ENCODE peak calls at places on chromosome 12, in ten cellular contexts. Y is fibroblast of lung; V is right atrium auricular region; X is AG09319; W is left lung; J is A549; F is activated CD8-positive, alpha-beta T cell treated with anti-CD3 and anti-CD28 coated beads for 36 hours; E is tibial artery; L is pancreas; H is ascending aorta. Z is an unnamed sample.

GRCh38 chr12:44223736-44224135 is 387.9 kb downstream of the TMEM117 start:
- DNase-seq in Y (no peak), V (no peak), X (no peak), W (no peak), J (no peak), F (no peak), E (no peak), L (no peak), H (no peak), Z (no peak)

GRCh38 chr12:121465921-121466799 is 66.2 kb downstream of the RNF34 start:
- DNase-seq in Y (peak; percentile 15), V (no peak), X (no peak), W (no peak), J (peak; percentile 43), F (peak; percentile 51), E (no peak), L (peak; percentile 31), H (no peak), Z (no peak)

GRCh38 chr12:18967814-18968213 is 161.7 kb upstream of the PLEKHA5 start:
- DNase-seq in Y (peak; percentile 48), V (no peak), X (no peak), W (peak; percentile 44), J (no peak), F (no peak), E (no peak), L (no peak), H (no peak), Z (no peak)

GRCh38 chr12:62576503-62576902 is 109.9 kb downstream of the MON2 start:
- DNase-seq in Y (no peak), V (no peak), X (no peak), W (no peak), J (no peak), F (no peak), E (no peak), L (no peak), H (no peak), Z (no peak)

GRCh38 chr12:80632835-80633234 is 74.6 kb upstream of the MYF6 start:
- DNase-seq in Y (no peak), V (no peak), X (no peak), W (no peak), J (no peak), F (no peak), E (no peak), L (peak; percentile 8), H (no peak), Z (no peak)

GRCh38 chr12:40552868-40553267 is 139.4 kb upstream of the CNTN1 start:
- DNase-seq in Y (peak; percentile 0), V (no peak), X (no peak), W (no peak), J (no peak), F (no peak), E (no peak), L (no peak), H (no peak), Z (no peak)

GRCh38 chr12:57135939-57136338 is 7.7 kb downstream of the LRP1 start:
- DNase-seq in Y (peak; percentile 45), V (peak; percentile 82), X (no peak), W (no peak), J (no peak), F (no peak), E (no peak), L (no peak), H (peak; percentile 84), Z (no peak)

GRCh38 chr12:121888083-121888477 is 510 bp upstream of the PSMD9 start:
- DNase-seq in Y (no peak), V (no peak), X (no peak), W (no peak), J (no peak), F (no peak), E (no peak), L (no peak), H (no peak), Z (no peak)

GRCh38 chr12:124737772-124738635 is 125.7 kb downstream of the SCARB1 start:
- DNase-seq in Y (peak; percentile 75), V (no peak), X (no peak), W (no peak), J (no peak), F (no peak), E (peak; percentile 64), L (no peak), H (no peak), Z (no peak)

GRCh38 chr12:113462880-113463745 is 8.6 kb downstream of the LHX5 start:
- DNase-seq in Y (no peak), V (no peak), X (no peak), W (no peak), J (no peak), F (no peak), E (no peak), L (no peak), H (no peak), Z (no peak)

GRCh38 chr12:113459981-113460380 is 11.7 kb downstream of the LHX5 start:
- DNase-seq in Y (no peak), V (no peak), X (no peak), W (no peak), J (no peak), F (no peak), E (no peak), L (no peak), H (no peak), Z (no peak)

GRCh38 chr12:113461666-113462065 is 10.0 kb downstream of the LHX5 start:
- DNase-seq in Y (no peak), V (no peak), X (no peak), W (no peak), J (peak; percentile 77), F (no peak), E (no peak), L (no peak), H (no peak), Z (no peak)

GRCh38 chr12:113463746-113464743 is 7.6 kb downstream of the LHX5 start:
- DNase-seq in Y (no peak), V (no peak), X (no peak), W (no peak), J (no peak), F (no peak), E (no peak), L (no peak), H (no peak), Z (no peak)

DNA sequence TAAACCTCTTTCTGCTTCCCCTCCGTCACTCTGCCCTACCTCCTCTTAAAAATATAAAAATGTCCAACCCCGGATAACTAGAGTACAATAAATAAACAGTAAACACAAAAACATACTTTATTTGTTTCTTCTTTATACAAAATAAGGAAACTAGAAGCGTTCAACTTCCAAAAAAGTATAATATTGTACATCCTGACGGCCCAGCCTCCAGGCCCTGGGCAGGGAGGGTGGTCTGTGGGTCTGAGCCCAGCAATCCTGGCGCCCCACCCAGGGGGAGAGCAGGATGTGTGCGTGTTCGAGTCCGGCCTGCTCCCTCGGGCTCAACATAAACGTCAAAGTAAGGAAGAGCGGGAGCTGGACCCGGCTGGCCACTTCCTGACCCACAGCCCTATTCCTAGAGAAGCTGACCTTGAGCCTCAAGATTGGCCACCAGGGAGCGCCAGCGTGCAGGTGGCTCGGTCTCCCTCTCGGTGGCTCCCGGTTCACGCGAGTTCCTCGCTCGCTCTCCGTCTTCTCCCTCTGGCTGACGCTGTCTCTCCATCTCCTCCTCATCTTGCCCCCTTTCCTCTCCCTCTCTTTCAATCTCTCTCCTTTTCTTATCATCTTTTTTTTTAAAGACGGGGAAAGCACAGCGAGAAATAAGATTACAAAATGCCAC is 9.4 kb downstream of the LHX5 start:
- DNase-seq in Y (peak; percentile 52), V (peak; percentile 74), X (peak; percentile 39), W (peak; percentile 79), J (peak; percentile 76), F (peak; percentile 85), E (peak; percentile 83), L (peak; percentile 80), H (peak; percentile 84), Z (peak; percentile 82)
- TF ChIP-seq CTCF in Y (peak; percentile 80), V (peak; percentile 72), X (peak; percentile 91), W (peak; percentile 74), J (peak; percentile 78), F (peak; percentile 91), E (peak; percentile 64), L (peak; percentile 69), H (peak; percentile 54), Z (peak; percentile 93)

GRCh38 chr12:90010089-90010488 is 301.5 kb upstream of the ATP2B1 start:
- DNase-seq in Y (no peak), V (no peak), X (no peak), W (no peak), J (no peak), F (peak; percentile 31), E (no peak), L (no peak), H (no peak), Z (no peak)
- TF ChIP-seq CTCF in Y (no peak), V (no peak), X (peak; percentile 16), W (no peak), J (peak; percentile 33), F (no peak), E (no peak), L (no peak), H (no peak), Z (no peak)

GRCh38 chr12:110338754-110339153 is 57.7 kb downstream of the ATP2A2 start:
- DNase-seq in Y (no peak), V (no peak), X (no peak), W (no peak), J (peak; percentile 49), F (no peak), E (no peak), L (no peak), H (peak; percentile 37), Z (no peak)
- TF ChIP-seq CTCF in Y (no peak), V (no peak), X (no peak), W (no peak), J (peak; percentile 34), F (peak; percentile 34), E (no peak), L (no peak), H (no peak), Z (peak; percentile 18)

DNA sequence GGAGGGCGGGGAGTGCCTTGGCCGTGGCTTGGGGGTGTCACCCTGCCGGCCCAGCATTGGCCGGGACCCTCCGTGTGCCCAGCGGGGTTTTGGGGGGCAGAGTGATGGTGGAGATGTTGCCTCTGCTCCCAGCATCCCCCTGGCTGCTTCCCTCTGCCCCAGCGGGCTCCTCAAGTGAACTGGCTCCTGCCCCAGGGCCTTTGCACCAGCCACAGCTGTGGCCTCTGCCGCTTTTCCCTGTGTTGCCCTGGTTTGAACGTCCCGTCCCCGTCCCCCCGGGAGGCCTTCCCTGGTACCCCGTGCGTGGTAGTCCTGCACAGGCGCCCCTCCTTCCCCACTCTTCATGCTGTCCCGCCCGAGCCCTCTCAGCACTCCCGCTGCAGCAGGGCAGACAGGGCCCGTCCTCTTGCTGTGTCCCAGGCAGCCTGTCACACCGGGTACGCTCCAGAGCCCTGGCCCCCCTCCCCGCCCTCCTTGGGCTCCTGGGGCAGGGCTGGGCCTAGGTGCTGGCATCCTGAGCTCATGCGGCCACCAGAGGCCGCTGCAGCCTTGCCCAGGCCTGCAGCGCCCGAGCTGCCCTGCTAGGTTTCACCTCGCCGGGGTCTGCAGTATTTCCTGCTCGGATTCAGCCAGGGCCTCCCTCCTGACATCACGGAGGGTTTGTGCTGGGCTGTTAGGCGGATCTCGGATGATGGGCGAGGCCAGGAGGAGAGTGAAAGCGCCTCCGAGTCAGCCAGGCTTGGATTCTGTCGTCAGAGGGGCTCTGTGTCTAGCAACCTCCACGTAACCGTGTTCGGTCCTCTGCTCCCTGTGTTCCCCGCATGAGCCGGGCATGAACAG is 9.5 kb downstream of the NOC4L start:
- DNase-seq in Y (peak; percentile 59), V (no peak), X (no peak), W (no peak), J (peak; percentile 85), F (peak; percentile 79), E (peak; percentile 61), L (peak; percentile 65), H (peak; percentile 78), Z (peak; percentile 88)
- TF ChIP-seq CTCF in Y (peak; percentile 81), V (peak; percentile 93), X (peak; percentile 92), W (peak; percentile 91), J (peak; percentile 94), F (peak; percentile 84), E (peak; percentile 85), L (peak; percentile 93), H (peak; percentile 86), Z (peak; percentile 98)

Z was measured in GM13977.